ENCODE peak calls at places on chromosomes 1 and 21, in nine cellular contexts. G is lower lobe of right lung, B is left ventricle myocardium inferior, Z is astrocyte of the cerebellum, A is cardiac fibroblast, M is kidney epithelial cell, T is fibroblast of pulmonary artery, R is adipocyte, C is lower leg skin. X is an unnamed sample.

GRCh38 chr21:40177979-40178378 is 310.7 kb downstream of the PCP4 start:
- DNase-seq in G (no peak), B (no peak), Z (no peak), A (no peak), M (no peak), T (no peak), R (no peak), C (no peak), X (no peak)

GRCh38 chr1:27135920-27136551 is 18.9 kb downstream of the SLC9A1 start:
- DNase-seq in G (no peak), B (no peak), Z (no peak), A (no peak), M (no peak), T (no peak), R (no peak), C (no peak), X (no peak)

GRCh38 chr21:27464643-27465042 is 497.8 kb upstream of the ADAMTS5 start:
- DNase-seq in G (no peak), B (no peak), Z (no peak), A (no peak), M (peak), T (no peak), R (no peak), C (no peak), X (no peak)

GRCh38 chr1:207579436-207579799 is 65.5 kb upstream of the CR1L start:
- DNase-seq in G (peak), B (no peak), Z (no peak), A (peak), M (no peak), T (peak), R (peak), C (no peak), X (peak)

GRCh38 chr1:98110674-98111073 is 189.8 kb upstream of the DPYD start:
- DNase-seq in G (no peak), B (no peak), Z (no peak), A (peak), M (peak), T (peak), R (peak), C (no peak), X (peak)

GRCh38 chr21:35528109-35529042 is 479.3 kb upstream of the RUNX1 start:
- DNase-seq in G (peak), B (peak), Z (no peak), A (peak), M (no peak), T (peak), R (peak), C (no peak), X (no peak)

GRCh38 chr1:150521196-150521968 is 5.8 kb downstream of the FALEC start:
- DNase-seq in G (no peak), B (no peak), Z (no peak), A (no peak), M (no peak), T (no peak), R (no peak), C (no peak), X (no peak)

GRCh38 chr1:71630073-71630472 is 549.2 kb upstream of the ZRANB2 start:
- DNase-seq in G (no peak), B (no peak), Z (no peak), A (no peak), M (no peak), T (no peak), R (no peak), C (no peak), X (no peak)

GRCh38 chr1:183306317-183307042 is 111.7 kb downstream of the NMNAT2 start:
- DNase-seq in G (no peak), B (peak), Z (no peak), A (peak), M (no peak), T (peak), R (no peak), C (no peak), X (no peak)

GRCh38 chr1:245375789-245376188 is 221.0 kb downstream of the KIF26B start:
- DNase-seq in G (no peak), B (no peak), Z (peak), A (no peak), M (no peak), T (no peak), R (peak), C (no peak), X (no peak)

GRCh38 chr1:41487729-41488598 is 3.5 kb upstream of the EDN2 start:
- DNase-seq in G (peak), B (no peak), Z (no peak), A (no peak), M (no peak), T (no peak), R (no peak), C (no peak), X (no peak)

GRCh38 chr1:70528591-70529333 is 117.7 kb downstream of the CTH start:
- DNase-seq in G (no peak), B (no peak), Z (no peak), A (peak), M (no peak), T (peak), R (peak), C (peak), X (peak)

GRCh38 chr1:101943237-101943636 is 53.5 kb downstream of the OLFM3 start:
- DNase-seq in G (no peak), B (no peak), Z (no peak), A (no peak), M (no peak), T (no peak), R (no peak), C (no peak), X (no peak)

GRCh38 chr1:87182611-87183010 is 146.1 kb upstream of the LMO4 start:
- DNase-seq in G (no peak), B (no peak), Z (no peak), A (no peak), M (no peak), T (no peak), R (no peak), C (no peak), X (no peak)

GRCh38 chr21:32382108-32382601 is 10.7 kb downstream of the URB1 start:
- DNase-seq in G (no peak), B (no peak), Z (peak), A (peak), M (no peak), T (peak), R (peak), C (no peak), X (no peak)

GRCh38 chr1:227917081-227917950 is 30.4 kb downstream of the WNT9A start:
- DNase-seq in G (no peak), B (no peak), Z (no peak), A (no peak), M (no peak), T (no peak), R (no peak), C (no peak), X (no peak)

GRCh38 chr1:21664806-21665588 is 4.2 kb downstream of the RAP1GAP start:
- DNase-seq in G (no peak), B (no peak), Z (no peak), A (no peak), M (no peak), T (no peak), R (no peak), C (no peak), X (no peak)

GRCh38 chr1:70779571-70779970 is 268.0 kb downstream of the PTGER3 start:
- DNase-seq in G (no peak), B (no peak), Z (no peak), A (peak), M (no peak), T (peak), R (peak), C (no peak), X (no peak)

GRCh38 chr1:64072089-64072835 is 131.2 kb upstream of the UBE2U start:
- DNase-seq in G (no peak), B (no peak), Z (peak), A (peak), M (no peak), T (peak), R (peak), C (no peak), X (no peak)

GRCh38 chr1:235954306-235955283 is 87.9 kb upstream of the LYST start:
- DNase-seq in G (peak), B (peak), Z (no peak), A (no peak), M (no peak), T (no peak), R (no peak), C (no peak), X (no peak)

GRCh38 chr1:51518730-51519047 is 377 bp downstream of the EPS15 start:
- DNase-seq in G (peak), B (peak), Z (no peak), A (no peak), M (no peak), T (no peak), R (peak), C (peak), X (no peak)

GRCh38 chr21:43985690-43986251 is 26.3 kb upstream of the TRAPPC10 start:
- DNase-seq in G (no peak), B (no peak), Z (no peak), A (no peak), M (no peak), T (no peak), R (no peak), C (no peak), X (no peak)

GRCh38 chr1:213273546-213273945 is 222.5 kb downstream of the RPS6KC1 start:
- DNase-seq in G (no peak), B (no peak), Z (no peak), A (peak), M (no peak), T (no peak), R (no peak), C (no peak), X (no peak)

GRCh38 chr1:172647110-172647564 is 11.8 kb upstream of the FASLG start:
- DNase-seq in G (no peak), B (no peak), Z (no peak), A (no peak), M (no peak), T (no peak), R (no peak), C (no peak), X (no peak)

GRCh38 chr21:43340491-43341348 is 86.2 kb downstream of the SIK1 start:
- DNase-seq in G (no peak), B (no peak), Z (peak), A (peak), M (peak), T (peak), R (peak), C (no peak), X (no peak)

GRCh38 chr1:101996830-101997485 is at the start of gene OLFM3:
- DNase-seq in G (no peak), B (no peak), Z (no peak), A (no peak), M (no peak), T (peak), R (peak), C (no peak), X (no peak)

GRCh38 chr1:113759341-113760101 is at the start of gene PHTF1:
- DNase-seq in G (peak), B (peak), Z (peak), A (peak), M (peak), T (peak), R (peak), C (peak), X (no peak)

GRCh38 chr1:113353581-113353980 is 36.7 kb upstream of the MAGI3 start:
- DNase-seq in G (no peak), B (no peak), Z (no peak), A (no peak), M (no peak), T (no peak), R (no peak), C (no peak), X (no peak)

GRCh38 chr1:226655251-226656163 is 83.6 kb downstream of the ITPKB start:
- DNase-seq in G (no peak), B (peak), Z (no peak), A (no peak), M (no peak), T (no peak), R (no peak), C (no peak), X (no peak)

GRCh38 chr1:226652613-226653012 is 86.5 kb downstream of the ITPKB start:
- DNase-seq in G (peak), B (no peak), Z (no peak), A (no peak), M (no peak), T (no peak), R (no peak), C (no peak), X (no peak)

GRCh38 chr1:226654508-226655124 is 84.5 kb downstream of the ITPKB start:
- DNase-seq in G (peak), B (peak), Z (no peak), A (no peak), M (no peak), T (no peak), R (no peak), C (no peak), X (no peak)

GRCh38 chr1:226653311-226653921 is 85.7 kb downstream of the ITPKB start:
- DNase-seq in G (peak), B (peak), Z (no peak), A (no peak), M (no peak), T (no peak), R (no peak), C (no peak), X (no peak)

GRCh38 chr1:226654046-226654445 is 85.0 kb downstream of the ITPKB start:
- DNase-seq in G (peak), B (no peak), Z (peak), A (peak), M (no peak), T (peak), R (peak), C (no peak), X (no peak)
- H3K4me3 ChIP-seq in G (no peak), B (no peak), Z (no peak), A (no peak), M (no peak), T (no peak), R (no peak), C (no peak), X (no peak)

GRCh38 chr1:85049735-85050166 is 1.5 kb upstream of the MCOLN3 start:
- DNase-seq in G (no peak), B (no peak), Z (no peak), A (no peak), M (no peak), T (no peak), R (no peak), C (no peak), X (no peak)
- H3K4me3 ChIP-seq in G (no peak), B (no peak), Z (no peak), A (no peak), M (no peak), T (no peak), R (no peak), C (no peak), X (no peak)

GRCh38 chr21:44999428-44999971 is 59.7 kb downstream of the SLX9 start:
- DNase-seq in G (peak), B (no peak), Z (no peak), A (no peak), M (no peak), T (no peak), R (no peak), C (no peak), X (no peak)

GRCh38 chr21:45001134-45002095 is 61.6 kb downstream of the SLX9 start:
- DNase-seq in G (peak), B (peak), Z (peak), A (peak), M (no peak), T (peak), R (peak), C (no peak), X (no peak)

GRCh38 chr21:44999972-45000636 is 60.3 kb downstream of the SLX9 start:
- DNase-seq in G (peak), B (peak), Z (no peak), A (no peak), M (no peak), T (no peak), R (no peak), C (peak), X (no peak)

GRCh38 chr21:44998621-44999427 is 59.0 kb downstream of the SLX9 start:
- DNase-seq in G (peak), B (no peak), Z (no peak), A (no peak), M (no peak), T (no peak), R (no peak), C (no peak), X (no peak)

DNA sequence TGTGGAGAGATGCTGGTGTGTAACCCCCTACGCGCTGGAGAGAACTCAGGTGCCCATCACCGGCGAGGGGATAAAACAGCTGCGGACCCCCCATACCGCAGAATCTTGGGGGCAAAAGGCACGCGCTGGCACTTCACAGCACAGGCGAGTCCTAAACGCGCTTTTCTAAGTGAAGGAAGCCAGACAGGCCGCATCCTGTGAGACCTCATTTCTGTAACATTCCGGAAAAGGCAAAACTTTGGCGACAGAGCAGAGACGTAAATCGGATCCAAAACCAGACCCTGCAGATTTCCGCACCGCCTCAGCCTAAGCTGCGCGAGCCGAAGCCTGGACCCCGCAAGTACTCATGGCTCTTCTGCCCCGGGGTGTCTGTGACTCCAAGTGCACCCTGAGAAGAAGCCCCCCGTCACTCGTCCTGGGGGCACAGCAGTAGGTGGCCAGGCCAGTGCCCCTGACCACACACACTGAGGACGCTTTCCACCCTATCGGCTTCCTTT is 60.9 kb downstream of the SLX9 start:
- DNase-seq in G (no peak), B (peak), Z (no peak), A (peak), M (no peak), T (peak), R (no peak), C (no peak), X (no peak)
- H3K4me3 ChIP-seq in G (no peak), B (no peak), Z (no peak), A (no peak), M (no peak), T (no peak), R (no peak), C (no peak), X (no peak)

DNA sequence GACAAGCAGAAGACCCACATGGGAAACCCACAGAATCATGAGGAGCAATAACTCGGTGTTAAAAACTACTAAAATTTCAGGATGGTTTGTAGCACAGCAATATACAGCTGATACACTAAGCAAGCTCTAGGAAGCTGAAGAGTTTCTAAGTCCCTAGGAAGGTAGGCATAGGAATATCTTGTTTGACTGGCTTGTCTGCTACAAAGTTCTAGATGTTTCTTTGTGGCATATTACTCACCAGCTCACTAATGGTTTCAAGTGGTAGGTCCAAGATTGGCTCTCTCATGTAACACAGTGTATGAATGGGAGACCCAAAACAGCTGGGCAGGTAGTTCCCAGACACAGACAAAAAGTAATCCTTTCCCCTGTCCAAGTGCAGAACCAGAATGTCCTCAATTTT is 13.3 kb upstream of the MTF1 start:
- DNase-seq in G (no peak), B (no peak), Z (no peak), A (no peak), M (no peak), T (no peak), R (no peak), C (no peak), X (no peak)
- H3K4me3 ChIP-seq in G (no peak), B (no peak), Z (no peak), A (no peak), M (no peak), T (no peak), R (no peak), C (no peak), X (no peak)

GRCh38 chr1:155128755-155129473 is 1.2 kb downstream of the EFNA1 start:
- DNase-seq in G (peak), B (peak), Z (no peak), A (peak), M (no peak), T (peak), R (no peak), C (no peak), X (no peak)

GRCh38 chr1:155131285-155131684 is 3.6 kb downstream of the EFNA1 start:
- DNase-seq in G (peak), B (peak), Z (no peak), A (no peak), M (no peak), T (no peak), R (no peak), C (no peak), X (no peak)

GRCh38 chr1:155128469-155128754 is 736 bp downstream of the EFNA1 start:
- DNase-seq in G (no peak), B (no peak), Z (no peak), A (no peak), M (no peak), T (no peak), R (no peak), C (no peak), X (no peak)

GRCh38 chr1:155131846-155132245 is 3.8 kb upstream of the SLC50A1 start:
- DNase-seq in G (no peak), B (no peak), Z (no peak), A (no peak), M (no peak), T (no peak), R (no peak), C (no peak), X (no peak)

GRCh38 chr1:155130272-155131006 is 2.8 kb downstream of the EFNA1 start:
- DNase-seq in G (no peak), B (no peak), Z (no peak), A (no peak), M (no peak), T (no peak), R (no peak), C (no peak), X (no peak)
- H3K4me3 ChIP-seq in G (peak), B (peak), Z (no peak), A (peak), M (peak), T (peak), R (peak), C (no peak), X (no peak)

GRCh38 chr1:31583995-31584868 is 7.9 kb downstream of the TINAGL1 start:
- DNase-seq in G (peak), B (peak), Z (peak), A (peak), M (no peak), T (peak), R (peak), C (no peak), X (no peak)
- H3K4me3 ChIP-seq in G (peak), B (peak), Z (no peak), A (no peak), M (no peak), T (no peak), R (no peak), C (no peak), X (no peak)

GRCh38 chr1:7824701-7825100 is 28.2 kb downstream of the UTS2 start:
- DNase-seq in G (no peak), B (no peak), Z (no peak), A (no peak), M (no peak), T (no peak), R (no peak), C (no peak), X (no peak)

GRCh38 chr1:7831458-7831857 is 21.4 kb downstream of the UTS2 start:
- DNase-seq in G (no peak), B (no peak), Z (no peak), A (peak), M (no peak), T (no peak), R (no peak), C (no peak), X (no peak)

GRCh38 chr1:7827134-7827955 is 25.5 kb downstream of the UTS2 start:
- DNase-seq in G (no peak), B (no peak), Z (no peak), A (peak), M (no peak), T (peak), R (no peak), C (no peak), X (no peak)

DNA sequence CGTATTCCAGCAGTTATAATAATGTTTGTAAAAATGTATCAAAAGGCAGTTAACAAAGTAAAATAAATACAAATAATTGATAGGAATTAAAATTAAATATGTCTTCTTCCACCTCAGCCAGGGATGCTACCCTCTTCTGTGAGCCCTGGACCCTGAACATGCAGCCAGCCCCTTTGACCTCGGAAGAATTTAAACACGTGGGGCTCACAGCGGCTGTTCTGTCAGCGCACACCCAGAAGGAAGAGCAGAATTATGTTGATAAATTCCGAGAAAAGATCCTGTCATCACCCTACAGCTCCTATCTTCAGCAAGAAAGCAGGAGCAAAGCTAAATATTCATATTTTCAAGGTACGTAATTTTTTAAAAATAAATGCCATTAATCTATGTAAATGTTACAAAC is 26.5 kb downstream of the UTS2 start:
- DNase-seq in G (no peak), B (no peak), Z (no peak), A (no peak), M (no peak), T (no peak), R (no peak), C (no peak), X (no peak)
- H3K4me3 ChIP-seq in G (no peak), B (peak), Z (no peak), A (no peak), M (no peak), T (peak), R (no peak), C (no peak), X (no peak)